ENCODE peak calls at places on chromosomes 4 and X, in four cellular contexts. H is stomach, X is adrenal gland, T is IMR-90. U is an unnamed sample.
A peak's percentile ranks its signal among the peaks of the same experiment; 100 is the strongest.

GRCh38 chr4:8319731-8320385 is 50.3 kb downstream of the HTRA3 start:
- DNase-seq in H (peak; percentile 21), X (peak; percentile 67), T (no peak), U (no peak)

GRCh38 chr4:93791570-93792195 is 36.9 kb upstream of the ATOH1 start:
- DNase-seq in T (peak; percentile 48), H (peak; percentile 59), X (peak; percentile 56), U (peak; percentile 5)

GRCh38 chrX:88853925-88854324 is 106.9 kb downstream of the CPXCR1 start:
- DNase-seq in T (no peak), H (no peak), X (no peak), U (no peak)

GRCh38 chr4:139951051-139951450 is 202.9 kb downstream of the MAML3 start:
- DNase-seq in T (no peak), X (no peak), H (no peak), U (no peak)

GRCh38 chrX:1893758-1894294 is 279.0 kb downstream of the ASMT start:
- DNase-seq in T (no peak), X (no peak), H (no peak), U (no peak)

GRCh38 chrX:23844502-23845138 is 61.6 kb downstream of the SAT1 start:
- DNase-seq in X (no peak), H (peak; percentile 29), T (peak; percentile 45), U (no peak)

GRCh38 chr4:109614466-109614865 is 54.4 kb downstream of the MCUB start:
- DNase-seq in H (no peak), X (no peak), T (no peak), U (no peak)

GRCh38 chr4:73086095-73086869 is 16.8 kb upstream of the COX18 start:
- DNase-seq in T (no peak), X (no peak), H (no peak), U (no peak)

GRCh38 chr4:184416913-184417734 is 57.2 kb downstream of the IRF2 start:
- DNase-seq in T (peak; percentile 14), H (no peak), X (no peak), U (peak; percentile 6)

GRCh38 chr4:42078184-42078801 is 74.2 kb downstream of the BEND4 start:
- DNase-seq in X (no peak), H (no peak), T (no peak), U (no peak)

GRCh38 chrX:54358424-54359211 is 772 bp upstream of the WNK3 start:
- DNase-seq in T (peak; percentile 41), X (peak; percentile 60), H (no peak), U (peak; percentile 16)

DNA sequence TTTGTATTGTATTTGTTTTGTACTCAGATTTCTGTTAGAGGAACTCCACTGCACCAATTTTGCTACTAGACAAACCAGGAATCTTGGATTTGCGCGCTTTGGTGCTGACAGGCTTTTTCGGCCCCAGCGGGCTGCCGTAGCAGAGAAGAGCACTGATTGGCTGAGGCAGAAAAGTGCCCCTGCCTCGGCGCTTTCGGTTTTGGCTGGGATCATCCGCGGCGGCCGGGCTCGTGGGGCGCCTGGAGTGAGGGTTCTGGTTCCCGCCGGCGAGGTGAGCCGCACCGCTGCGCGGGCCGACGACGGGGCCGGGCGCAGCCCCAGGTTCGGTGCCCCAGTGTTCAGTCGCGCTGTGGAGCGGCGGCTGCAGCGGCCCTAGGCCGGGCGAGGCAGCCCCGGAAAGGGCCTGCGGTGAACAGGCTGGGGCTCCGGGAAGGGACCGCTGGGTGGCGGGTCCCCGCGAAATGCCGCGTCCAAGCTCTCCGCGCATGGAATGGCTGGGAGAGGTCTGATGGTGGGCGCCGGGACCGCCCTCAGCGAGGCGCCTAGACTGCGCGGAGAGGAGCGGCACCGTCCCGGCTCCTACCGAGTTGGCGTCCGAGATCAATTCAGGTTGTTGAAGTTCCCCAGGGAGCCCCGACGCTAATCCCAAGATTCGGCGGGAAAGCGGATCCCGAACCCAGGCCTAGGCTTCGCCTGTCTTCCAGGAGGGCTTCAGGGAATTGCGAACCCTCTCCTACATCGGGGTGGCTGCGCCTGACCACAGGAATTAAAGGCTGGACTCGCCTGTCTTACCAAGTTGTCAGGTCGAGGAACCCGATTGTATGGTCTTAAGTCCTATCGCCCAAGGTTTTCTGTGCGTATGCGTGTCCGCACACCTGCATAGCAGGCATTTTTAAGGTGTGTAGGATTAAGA is at the start of gene LSM6:
- DNase-seq in T (peak; percentile 85), X (peak; percentile 90), H (peak; percentile 89), U (peak; percentile 25)
- TF ChIP-seq POLR2A in T (no peak), X (no peak), H (peak; percentile 35), U (peak; percentile 44)

GRCh38 chrX:78104447-78105176 is 564 bp downstream of the PGK1 start:
- DNase-seq in T (peak; percentile 31), X (peak; percentile 67), H (peak; percentile 57), U (peak; percentile 18)

GRCh38 chrX:78105944-78106650 is 2.0 kb downstream of the PGK1 start:
- DNase-seq in H (no peak), T (no peak), X (no peak), U (no peak)

GRCh38 chrX:78102100-78102499 is 1.9 kb upstream of the PGK1 start:
- DNase-seq in X (no peak), T (peak; percentile 60), H (no peak), U (no peak)

GRCh38 chrX:78103001-78103634 is 930 bp upstream of the PGK1 start:
- DNase-seq in X (no peak), T (no peak), H (no peak), U (no peak)

GRCh38 chrX:78103656-78104446 is at the start of gene PGK1:
- DNase-seq in T (peak; percentile 97), H (peak; percentile 97), X (peak; percentile 95), U (peak; percentile 80)
- TF ChIP-seq POLR2A in T (peak; percentile 94), H (peak; percentile 71), X (peak; percentile 92), U (peak; percentile 89)

GRCh38 chr4:103100691-103101090 is 1.1 kb upstream of the BDH2 start:
- DNase-seq in T (no peak), H (no peak), X (no peak), U (no peak)
- TF ChIP-seq POLR2A in T (no peak), H (no peak), X (no peak), U (no peak)

GRCh38 chrX:20274121-20274520 is 7.4 kb upstream of the RPS6KA3 start:
- DNase-seq in T (no peak), H (no peak), X (no peak), U (no peak)

GRCh38 chrX:20271730-20272129 is 5.0 kb upstream of the RPS6KA3 start:
- DNase-seq in T (peak; percentile 43), H (no peak), X (no peak), U (no peak)

GRCh38 chrX:20270557-20270880 is 3.8 kb upstream of the RPS6KA3 start:
- DNase-seq in H (no peak), X (no peak), T (peak; percentile 53), U (no peak)

GRCh38 chrX:20269848-20270556 is 3.3 kb upstream of the RPS6KA3 start:
- DNase-seq in T (no peak), X (no peak), H (no peak), U (no peak)

DNA sequence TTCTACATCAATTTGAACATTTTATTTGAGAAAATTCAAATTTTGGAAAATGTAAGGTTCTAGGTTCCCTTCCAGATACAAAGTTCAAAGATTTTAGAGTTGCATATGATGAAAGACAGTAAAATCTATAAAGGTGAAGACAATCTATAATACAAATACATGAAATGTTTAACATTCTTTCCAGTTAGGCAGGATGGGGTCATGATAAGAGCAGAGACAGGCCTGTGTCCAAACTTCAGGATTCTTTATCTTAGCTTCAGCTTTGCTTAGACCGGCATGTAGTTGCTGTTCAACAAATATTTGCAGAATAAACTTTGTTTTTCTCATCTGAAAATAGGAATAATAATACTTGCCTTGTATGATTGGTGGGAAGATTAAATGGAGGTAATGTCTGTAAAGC is 4.5 kb upstream of the RPS6KA3 start:
- DNase-seq in H (no peak), X (no peak), T (no peak), U (no peak)
- TF ChIP-seq POLR2A in H (no peak), X (no peak), T (no peak), U (no peak)

GRCh38 chr4:173450281-173450680 is 51.4 kb upstream of the SCRG1 start:
- DNase-seq in T (peak; percentile 9), H (no peak), X (no peak), U (no peak)
- TF ChIP-seq POLR2A in T (no peak), H (no peak), X (no peak), U (no peak)

GRCh38 chrX:129961180-129962083 is 21.0 kb upstream of the BCORL1 start:
- DNase-seq in X (peak; percentile 53), H (peak; percentile 75), T (no peak), U (peak; percentile 75)
- TF ChIP-seq POLR2A in X (no peak), H (no peak), T (no peak), U (peak; percentile 38)

GRCh38 chr4:155758500-155759371 is at the start of gene GUCY1B1:
- DNase-seq in X (peak; percentile 81), H (peak; percentile 81), T (peak; percentile 94), U (peak; percentile 85)
- TF ChIP-seq POLR2A in X (no peak), H (no peak), T (no peak), U (peak; percentile 43)

GRCh38 chr4:80073362-80074008 is 456 bp upstream of the ANTXR2 start:
- DNase-seq in T (no peak), X (no peak), H (no peak), U (no peak)

GRCh38 chr4:80074059-80074458 is 1.0 kb upstream of the ANTXR2 start:
- DNase-seq in T (no peak), H (no peak), X (no peak), U (no peak)

GRCh38 chr4:80070880-80071620 is 2.0 kb downstream of the ANTXR2 start:
- DNase-seq in T (peak; percentile 55), X (peak; percentile 9), H (no peak), U (no peak)

GRCh38 chr4:80071643-80072606 is 1.1 kb downstream of the ANTXR2 start:
- DNase-seq in X (peak; percentile 64), T (peak; percentile 22), H (peak; percentile 39), U (peak; percentile 4)

DNA sequence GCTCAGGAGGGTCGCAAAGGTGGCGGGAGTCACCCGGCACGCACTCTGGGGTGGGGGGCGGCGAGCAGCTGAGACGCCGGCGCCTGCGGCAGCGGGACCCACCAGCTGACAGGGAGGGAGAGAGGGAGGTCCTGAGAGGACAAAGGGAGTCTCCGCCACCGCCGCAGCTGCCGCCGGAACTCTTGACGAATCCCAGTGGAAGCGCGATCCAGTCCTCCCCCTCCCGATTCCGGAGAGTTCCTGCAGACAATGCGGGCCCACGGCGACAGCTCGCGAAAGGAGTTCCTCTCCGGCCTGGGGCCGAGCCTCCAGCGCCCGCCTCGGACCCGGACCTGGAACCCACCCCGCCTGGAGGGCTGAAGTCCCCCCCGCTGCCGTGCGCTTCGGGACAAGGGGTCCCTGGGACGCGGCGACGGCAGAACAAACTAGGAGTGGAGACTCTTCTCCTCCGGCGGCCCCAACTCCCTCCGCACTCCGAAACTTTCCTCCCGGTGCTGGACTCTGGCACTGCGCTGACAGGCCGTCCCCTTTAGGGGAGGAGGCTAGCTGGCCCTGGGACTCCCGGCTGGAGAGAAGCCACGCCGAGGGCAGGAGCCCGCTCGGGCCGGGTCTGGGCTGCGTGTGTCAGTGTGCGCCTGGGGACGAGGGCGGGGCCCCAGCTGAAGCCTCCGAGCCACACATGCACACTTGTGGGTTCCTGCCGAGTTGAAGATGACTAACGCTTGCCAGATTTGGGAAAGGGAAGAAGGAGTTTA is at the start of gene ANTXR2:
- DNase-seq in X (peak; percentile 94), H (peak; percentile 85), T (peak; percentile 98), U (peak; percentile 59)
- TF ChIP-seq POLR2A in X (peak; percentile 72), H (no peak), T (peak; percentile 75), U (peak; percentile 77)

GRCh38 chrX:151396827-151397740 is at the start of gene VMA21:
- DNase-seq in H (peak; percentile 88), X (peak; percentile 89), T (peak; percentile 82), U (peak; percentile 56)
- TF ChIP-seq POLR2A in H (no peak), X (peak; percentile 47), T (peak; percentile 32), U (peak; percentile 58)

U was measured in H54.